ENCODE peak calls at places on chromosomes 6 and 20, in six cellular contexts. One of them, this sample, is unnamed.

GRCh38 chr6:24426729-24427446 is 24.2 kb downstream of the MRS2 start:
- DNase-seq in fibroblast of pulmonary artery: no peak
- DNase-seq in left ventricle myocardium inferior: no peak
- DNase-seq in Karpas-422: no peak
- DNase-seq in neural progenitor cell: no peak
- DNase-seq in AG04450: no peak
- DNase-seq in this sample: no peak

GRCh38 chr6:17820055-17820454 is 113.3 kb upstream of the NUP153 start:
- DNase-seq in fibroblast of pulmonary artery: no peak
- DNase-seq in Karpas-422: peak; percentile 39
- DNase-seq in left ventricle myocardium inferior: no peak
- DNase-seq in neural progenitor cell: no peak
- DNase-seq in AG04450: no peak
- DNase-seq in this sample: peak; percentile 15

GRCh38 chr20:13325033-13325432 is 104.0 kb downstream of the ISM1 start:
- DNase-seq in Karpas-422: peak; percentile 63
- DNase-seq in neural progenitor cell: peak; percentile 61
- DNase-seq in fibroblast of pulmonary artery: peak; percentile 45
- DNase-seq in AG04450: no peak
- DNase-seq in left ventricle myocardium inferior: no peak
- DNase-seq in this sample: peak; percentile 47

GRCh38 chr20:51456511-51457280 is 85.8 kb downstream of the NFATC2 start:
- DNase-seq in fibroblast of pulmonary artery: peak; percentile 97
- DNase-seq in AG04450: peak; percentile 94
- DNase-seq in Karpas-422: peak; percentile 60
- DNase-seq in left ventricle myocardium inferior: peak; percentile 95
- DNase-seq in neural progenitor cell: peak; percentile 53
- DNase-seq in this sample: peak; percentile 63

GRCh38 chr6:158460602-158461092 is 99.2 kb upstream of the TMEM181 start:
- DNase-seq in Karpas-422: no peak
- DNase-seq in left ventricle myocardium inferior: no peak
- DNase-seq in neural progenitor cell: no peak
- DNase-seq in AG04450: no peak
- DNase-seq in fibroblast of pulmonary artery: peak; percentile 73
- DNase-seq in this sample: peak; percentile 32

GRCh38 chr6:127282184-127282583 is 15.5 kb downstream of the RNF146 start:
- DNase-seq in Karpas-422: no peak
- DNase-seq in AG04450: no peak
- DNase-seq in left ventricle myocardium inferior: no peak
- DNase-seq in neural progenitor cell: no peak
- DNase-seq in fibroblast of pulmonary artery: no peak
- DNase-seq in this sample: no peak

GRCh38 chr20:61704661-61705060 is 361.0 kb downstream of the TAF4 start:
- DNase-seq in fibroblast of pulmonary artery: no peak
- DNase-seq in left ventricle myocardium inferior: no peak
- DNase-seq in AG04450: no peak
- DNase-seq in Karpas-422: no peak
- DNase-seq in neural progenitor cell: no peak
- DNase-seq in this sample: no peak

GRCh38 chr6:93644611-93645010 is 225.3 kb upstream of the EPHA7 start:
- DNase-seq in AG04450: no peak
- DNase-seq in fibroblast of pulmonary artery: peak; percentile 11
- DNase-seq in Karpas-422: no peak
- DNase-seq in neural progenitor cell: no peak
- DNase-seq in left ventricle myocardium inferior: no peak
- DNase-seq in this sample: peak; percentile 11

GRCh38 chr6:142845143-142845571 is 99.8 kb downstream of the HIVEP2 start:
- DNase-seq in fibroblast of pulmonary artery: no peak
- DNase-seq in Karpas-422: no peak
- DNase-seq in AG04450: no peak
- DNase-seq in left ventricle myocardium inferior: no peak
- DNase-seq in neural progenitor cell: no peak
- DNase-seq in this sample: peak; percentile 36

GRCh38 chr6:110564703-110565421 is 88.4 kb upstream of the SLC22A16 start:
- DNase-seq in neural progenitor cell: no peak
- DNase-seq in fibroblast of pulmonary artery: no peak
- DNase-seq in left ventricle myocardium inferior: no peak
- DNase-seq in AG04450: no peak
- DNase-seq in Karpas-422: no peak
- DNase-seq in this sample: no peak

GRCh38 chr20:47854687-47855212 is 69.5 kb upstream of the SULF2 start:
- DNase-seq in fibroblast of pulmonary artery: peak; percentile 79
- DNase-seq in left ventricle myocardium inferior: no peak
- DNase-seq in neural progenitor cell: peak; percentile 68
- DNase-seq in Karpas-422: peak; percentile 80
- DNase-seq in AG04450: peak; percentile 7
- DNase-seq in this sample: peak; percentile 71

GRCh38 chr20:18857640-18858039 is 44.1 kb downstream of the SCP2D1 start:
- DNase-seq in neural progenitor cell: no peak
- DNase-seq in Karpas-422: no peak
- DNase-seq in AG04450: no peak
- DNase-seq in left ventricle myocardium inferior: no peak
- DNase-seq in fibroblast of pulmonary artery: no peak
- DNase-seq in this sample: no peak

GRCh38 chr6:152942319-152942869 is 40.4 kb downstream of the FBXO5 start:
- DNase-seq in fibroblast of pulmonary artery: no peak
- DNase-seq in Karpas-422: no peak
- DNase-seq in AG04450: no peak
- DNase-seq in neural progenitor cell: no peak
- DNase-seq in left ventricle myocardium inferior: no peak
- DNase-seq in this sample: no peak

GRCh38 chr6:149567194-149567586 is 1.0 kb downstream of the GINM1 start:
- DNase-seq in fibroblast of pulmonary artery: no peak
- DNase-seq in Karpas-422: peak; percentile 48
- DNase-seq in AG04450: no peak
- DNase-seq in left ventricle myocardium inferior: no peak
- DNase-seq in neural progenitor cell: no peak
- DNase-seq in this sample: no peak

GRCh38 chr6:170265655-170266054 is 25.2 kb downstream of the DLL1 start:
- DNase-seq in fibroblast of pulmonary artery: no peak
- DNase-seq in AG04450: no peak
- DNase-seq in Karpas-422: no peak
- DNase-seq in left ventricle myocardium inferior: peak; percentile 82
- DNase-seq in neural progenitor cell: no peak
- DNase-seq in this sample: no peak

GRCh38 chr6:158154816-158155215 is 13.2 kb downstream of the SERAC1 start:
- DNase-seq in left ventricle myocardium inferior: no peak
- DNase-seq in fibroblast of pulmonary artery: no peak
- DNase-seq in AG04450: no peak
- DNase-seq in neural progenitor cell: no peak
- DNase-seq in Karpas-422: no peak
- DNase-seq in this sample: no peak

GRCh38 chr6:112939543-112939942 is 592.4 kb downstream of the RFPL4B start:
- DNase-seq in left ventricle myocardium inferior: no peak
- DNase-seq in neural progenitor cell: no peak
- DNase-seq in Karpas-422: no peak
- DNase-seq in fibroblast of pulmonary artery: peak; percentile 36
- DNase-seq in AG04450: no peak
- DNase-seq in this sample: no peak

GRCh38 chr20:8155848-8156602 is 24.0 kb downstream of the PLCB1 start:
- DNase-seq in Karpas-422: no peak
- DNase-seq in AG04450: no peak
- DNase-seq in fibroblast of pulmonary artery: no peak
- DNase-seq in left ventricle myocardium inferior: no peak
- DNase-seq in neural progenitor cell: no peak
- DNase-seq in this sample: no peak

GRCh38 chr6:111187874-111188273 is 100.6 kb downstream of the SLC16A10 start:
- DNase-seq in left ventricle myocardium inferior: no peak
- DNase-seq in fibroblast of pulmonary artery: no peak
- DNase-seq in AG04450: no peak
- DNase-seq in Karpas-422: no peak
- DNase-seq in neural progenitor cell: no peak
- DNase-seq in this sample: no peak

GRCh38 chr20:35627121-35627520 is 11.5 kb downstream of the SPAG4 start:
- DNase-seq in left ventricle myocardium inferior: no peak
- DNase-seq in Karpas-422: no peak
- DNase-seq in AG04450: no peak
- DNase-seq in fibroblast of pulmonary artery: no peak
- DNase-seq in neural progenitor cell: no peak
- DNase-seq in this sample: no peak

GRCh38 chr6:16496982-16497823 is 258.8 kb downstream of the GMPR start:
- DNase-seq in neural progenitor cell: peak; percentile 21
- DNase-seq in Karpas-422: no peak
- DNase-seq in left ventricle myocardium inferior: no peak
- DNase-seq in fibroblast of pulmonary artery: peak; percentile 50
- DNase-seq in AG04450: no peak
- DNase-seq in this sample: no peak

GRCh38 chr20:50338479-50339195 is 148.0 kb downstream of the CEBPB start:
- DNase-seq in fibroblast of pulmonary artery: no peak
- DNase-seq in Karpas-422: peak; percentile 46
- DNase-seq in AG04450: no peak
- DNase-seq in left ventricle myocardium inferior: no peak
- DNase-seq in neural progenitor cell: peak; percentile 39
- DNase-seq in this sample: peak; percentile 89

GRCh38 chr20:50339196-50339901 is 148.7 kb downstream of the CEBPB start:
- DNase-seq in Karpas-422: no peak
- DNase-seq in AG04450: no peak
- DNase-seq in neural progenitor cell: peak; percentile 29
- DNase-seq in fibroblast of pulmonary artery: peak; percentile 51
- DNase-seq in left ventricle myocardium inferior: no peak
- DNase-seq in this sample: no peak

GRCh38 chr20:50341050-50341449 is 150.4 kb downstream of the CEBPB start:
- DNase-seq in left ventricle myocardium inferior: no peak
- DNase-seq in AG04450: no peak
- DNase-seq in fibroblast of pulmonary artery: no peak
- DNase-seq in Karpas-422: no peak
- DNase-seq in neural progenitor cell: no peak
- DNase-seq in this sample: no peak

GRCh38 chr20:50341880-50342637 is 151.4 kb downstream of the CEBPB start:
- DNase-seq in left ventricle myocardium inferior: no peak
- DNase-seq in Karpas-422: no peak
- DNase-seq in fibroblast of pulmonary artery: no peak
- DNase-seq in neural progenitor cell: no peak
- DNase-seq in AG04450: no peak
- DNase-seq in this sample: peak; percentile 59

DNA sequence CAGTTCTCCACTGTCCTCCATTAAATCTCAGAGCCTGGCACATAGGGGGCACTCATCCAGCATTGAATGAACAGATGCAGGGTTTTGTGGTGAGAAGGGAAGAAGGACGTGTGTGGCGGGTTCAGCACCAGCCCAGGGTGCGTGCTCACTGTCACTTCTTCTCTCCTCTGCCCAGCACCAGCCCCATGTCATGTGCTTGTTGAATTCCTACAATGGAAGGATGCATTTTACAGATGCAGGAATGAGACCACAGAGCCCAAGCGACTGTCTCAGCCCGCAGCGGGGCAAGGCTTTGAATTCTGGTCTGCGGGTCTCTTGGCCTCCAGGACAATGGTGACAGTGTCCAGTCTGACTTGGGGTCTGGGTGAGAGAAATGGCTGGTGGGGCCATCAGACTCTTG is 150.0 kb downstream of the CEBPB start:
- DNase-seq in left ventricle myocardium inferior: no peak
- DNase-seq in AG04450: no peak
- DNase-seq in neural progenitor cell: no peak
- DNase-seq in fibroblast of pulmonary artery: no peak
- DNase-seq in Karpas-422: no peak
- DNase-seq in this sample: no peak
- H3K4me3 ChIP-seq in left ventricle myocardium inferior: no peak overlapping the region
- H3K4me3 ChIP-seq in AG04450: no peak overlapping the region
- H3K4me3 ChIP-seq in neural progenitor cell: no peak overlapping the region
- H3K4me3 ChIP-seq in fibroblast of pulmonary artery: no peak overlapping the region
- H3K4me3 ChIP-seq in Karpas-422: no peak overlapping the region
- H3K4me3 ChIP-seq in this sample: no peak overlapping the region

DNA sequence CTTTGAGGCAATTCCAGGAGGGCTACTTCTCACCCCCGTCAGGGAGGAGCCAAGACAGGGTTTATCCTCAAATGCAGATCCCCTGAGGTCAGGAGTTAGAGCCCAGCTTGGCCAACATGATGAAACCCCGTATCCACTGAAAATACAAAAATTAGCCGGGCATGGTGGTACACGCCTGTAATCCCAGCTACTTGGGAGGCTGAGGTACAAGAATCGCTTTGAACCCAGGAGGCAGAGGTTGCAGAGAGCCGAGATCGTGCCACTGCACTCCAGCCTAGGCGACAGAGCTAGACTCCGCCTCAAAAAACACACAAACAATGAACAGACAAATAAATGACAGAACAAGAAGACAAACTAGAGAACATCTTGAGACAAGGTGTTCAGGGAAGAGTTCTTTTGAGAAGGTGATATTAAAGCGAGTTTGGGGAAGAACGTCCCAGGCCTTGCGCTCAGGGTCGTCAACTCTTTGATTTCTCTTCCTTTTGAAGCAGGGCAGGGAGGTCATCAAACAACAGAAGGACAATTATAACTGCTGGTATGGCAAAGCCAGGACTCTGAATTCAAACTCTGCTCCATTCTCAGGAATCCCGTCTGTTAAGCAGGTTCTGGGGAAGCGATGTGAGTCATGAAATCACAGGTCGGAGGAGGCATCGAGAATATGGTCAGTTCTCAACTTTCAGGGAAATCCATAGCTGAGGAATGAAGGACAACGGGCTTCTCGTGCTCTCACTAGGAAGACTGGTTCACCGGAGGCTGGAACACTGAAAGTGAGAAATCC is 1.4 kb upstream of the RALY start:
- DNase-seq in Karpas-422: peak; percentile 53
- DNase-seq in left ventricle myocardium inferior: no peak
- DNase-seq in fibroblast of pulmonary artery: no peak
- DNase-seq in AG04450: no peak
- DNase-seq in neural progenitor cell: no peak
- DNase-seq in this sample: no peak
- H3K4me3 ChIP-seq in Karpas-422: peak overlapping the region; percentile 88
- H3K4me3 ChIP-seq in left ventricle myocardium inferior: peak overlapping the region; percentile 88
- H3K4me3 ChIP-seq in fibroblast of pulmonary artery: peak overlapping the region; percentile 80
- H3K4me3 ChIP-seq in AG04450: peak overlapping the region; percentile 89
- H3K4me3 ChIP-seq in neural progenitor cell: peak overlapping the region; percentile 97
- H3K4me3 ChIP-seq in this sample: peak overlapping the region; percentile 84

GRCh38 chr6:77462359-77463307 is 658 bp downstream of the HTR1B start:
- DNase-seq in AG04450: no peak
- DNase-seq in Karpas-422: no peak
- DNase-seq in neural progenitor cell: peak; percentile 58
- DNase-seq in left ventricle myocardium inferior: no peak
- DNase-seq in fibroblast of pulmonary artery: no peak
- DNase-seq in this sample: no peak

GRCh38 chr6:77466055-77467028 is 3.1 kb upstream of the HTR1B start:
- DNase-seq in Karpas-422: peak; percentile 79
- DNase-seq in fibroblast of pulmonary artery: peak; percentile 78
- DNase-seq in neural progenitor cell: peak; percentile 79
- DNase-seq in AG04450: peak; percentile 51
- DNase-seq in left ventricle myocardium inferior: peak; percentile 17
- DNase-seq in this sample: peak; percentile 15

GRCh38 chr6:77461796-77462195 is 1.5 kb downstream of the HTR1B start:
- DNase-seq in left ventricle myocardium inferior: no peak
- DNase-seq in neural progenitor cell: no peak
- DNase-seq in fibroblast of pulmonary artery: no peak
- DNase-seq in AG04450: no peak
- DNase-seq in Karpas-422: no peak
- DNase-seq in this sample: no peak

GRCh38 chr6:77463881-77464867 is 883 bp upstream of the HTR1B start:
- DNase-seq in neural progenitor cell: peak; percentile 68
- DNase-seq in AG04450: no peak
- DNase-seq in Karpas-422: no peak
- DNase-seq in left ventricle myocardium inferior: no peak
- DNase-seq in fibroblast of pulmonary artery: no peak
- DNase-seq in this sample: no peak

GRCh38 chr6:77463308-77463880 is at the start of gene HTR1B:
- DNase-seq in fibroblast of pulmonary artery: no peak
- DNase-seq in Karpas-422: no peak
- DNase-seq in neural progenitor cell: peak; percentile 37
- DNase-seq in left ventricle myocardium inferior: no peak
- DNase-seq in AG04450: no peak
- DNase-seq in this sample: no peak
- H3K4me3 ChIP-seq in fibroblast of pulmonary artery: peak within 1 kb of the TSS; percentile 53
- H3K4me3 ChIP-seq in Karpas-422: no peak within 1 kb of the TSS
- H3K4me3 ChIP-seq in neural progenitor cell: peak within 1 kb of the TSS; percentile 72
- H3K4me3 ChIP-seq in left ventricle myocardium inferior: peak within 1 kb of the TSS; percentile 66
- H3K4me3 ChIP-seq in AG04450: peak within 1 kb of the TSS; percentile 66
- H3K4me3 ChIP-seq in this sample: no peak within 1 kb of the TSS

GRCh38 chr6:75217203-75217602 is 11.3 kb upstream of the COL12A1 start:
- DNase-seq in fibroblast of pulmonary artery: peak; percentile 79
- DNase-seq in AG04450: no peak
- DNase-seq in neural progenitor cell: no peak
- DNase-seq in left ventricle myocardium inferior: no peak
- DNase-seq in Karpas-422: no peak
- DNase-seq in this sample: no peak
- H3K4me3 ChIP-seq in fibroblast of pulmonary artery: no peak overlapping the region
- H3K4me3 ChIP-seq in AG04450: no peak overlapping the region
- H3K4me3 ChIP-seq in neural progenitor cell: no peak overlapping the region
- H3K4me3 ChIP-seq in left ventricle myocardium inferior: no peak overlapping the region
- H3K4me3 ChIP-seq in Karpas-422: no peak overlapping the region
- H3K4me3 ChIP-seq in this sample: no peak overlapping the region